ENCODE peak calls at places on chromosomes 3 and 15, in five cellular contexts. Q, V, S, B and N are unnamed samples. For H3K36me3, the result is how much of the 10 kb centered on the place peaks cover.

GRCh38 chr15:57696146-57696545 is 10.4 kb upstream of the POLR2M start:
- DNase-seq in S (no peak), V (no peak), Q (peak), B (no peak), N (peak)

GRCh38 chr3:13500133-13500885 is 20.2 kb downstream of the HDAC11 start:
- DNase-seq in S (peak), Q (peak), V (peak), B (peak), N (peak)

GRCh38 chr3:70531063-70531657 is 218.7 kb upstream of the MDFIC2 start:
- DNase-seq in V (peak), B (no peak), S (peak), Q (peak), N (peak)

GRCh38 chr3:177746259-177747021 is 549.2 kb upstream of the TBL1XR1 start:
- DNase-seq in S (no peak), B (no peak), Q (no peak), V (no peak), N (no peak)

GRCh38 chr3:36733723-36734122 is 30.6 kb downstream of the DCLK3 start:
- DNase-seq in S (no peak), Q (peak), V (no peak), B (no peak), N (no peak)

GRCh38 chr3:180828001-180828720 is 84.3 kb upstream of the FXR1 start:
- DNase-seq in Q (no peak), V (no peak), B (no peak), S (no peak), N (no peak)

GRCh38 chr15:50145451-50145872 is 26.4 kb upstream of the ATP8B4 start:
- DNase-seq in S (peak), B (no peak), Q (peak), V (peak), N (peak)

GRCh38 chr15:32898991-32899613 is 181.3 kb downstream of the GREM1 start:
- DNase-seq in B (no peak), V (peak), S (peak), Q (peak), N (peak)

GRCh38 chr3:56467801-56468183 is 475 bp downstream of the ERC2 start:
- DNase-seq in B (peak), S (no peak), Q (peak), V (no peak), N (peak)

GRCh38 chr15:48242015-48242414 is 35.9 kb downstream of the SLC12A1 start:
- DNase-seq in B (no peak), V (no peak), S (no peak), Q (no peak), N (no peak)

GRCh38 chr3:66227917-66228316 is 7.1 kb downstream of the SLC25A26 start:
- DNase-seq in B (no peak), Q (no peak), S (no peak), V (no peak), N (no peak)

GRCh38 chr3:58074126-58074715 is 66.0 kb downstream of the FLNB start:
- DNase-seq in V (peak), B (no peak), S (no peak), Q (no peak), N (no peak)

GRCh38 chr3:125051715-125052581 is 3.8 kb downstream of the HEG1 start:
- DNase-seq in Q (peak), V (peak), B (no peak), S (peak), N (peak)

GRCh38 chr3:99410789-99411311 is 227.5 kb upstream of the COL8A1 start:
- DNase-seq in V (no peak), B (no peak), Q (no peak), S (no peak), N (no peak)

GRCh38 chr15:48695088-48695834 is 49.8 kb upstream of the FBN1 start:
- DNase-seq in V (no peak), S (no peak), Q (no peak), B (no peak), N (no peak)

GRCh38 chr3:44522494-44522933 is 32.5 kb upstream of the ZKSCAN7 start:
- DNase-seq in Q (no peak), B (no peak), V (no peak), S (no peak), N (no peak)

GRCh38 chr3:193951859-193952258 is 184.1 kb upstream of the HES1 start:
- DNase-seq in Q (no peak), V (no peak), S (no peak), B (no peak), N (no peak)

GRCh38 chr3:77227567-77227966 is 187.7 kb downstream of the ROBO2 start:
- DNase-seq in V (no peak), Q (no peak), S (no peak), B (no peak), N (no peak)

GRCh38 chr3:98445949-98446406 is 17.0 kb upstream of the OR5K1 start:
- DNase-seq in Q (no peak), B (no peak), V (no peak), S (no peak), N (no peak)

GRCh38 chr15:51602484-51602883 is 20.1 kb downstream of the DMXL2 start:
- DNase-seq in S (no peak), B (no peak), V (no peak), Q (no peak), N (no peak)

GRCh38 chr3:25555695-25556094 is 109.0 kb downstream of the TOP2B start:
- DNase-seq in Q (no peak), B (no peak), S (no peak), V (no peak), N (no peak)

GRCh38 chr15:42107483-42107882 is 13.1 kb upstream of the PLA2G4D start:
- DNase-seq in V (peak), S (peak), B (no peak), Q (no peak), N (peak)

GRCh38 chr15:62573856-62574255 is 408.8 kb upstream of the C2CD4B start:
- DNase-seq in Q (no peak), V (no peak), B (no peak), S (no peak), N (no peak)

DNA sequence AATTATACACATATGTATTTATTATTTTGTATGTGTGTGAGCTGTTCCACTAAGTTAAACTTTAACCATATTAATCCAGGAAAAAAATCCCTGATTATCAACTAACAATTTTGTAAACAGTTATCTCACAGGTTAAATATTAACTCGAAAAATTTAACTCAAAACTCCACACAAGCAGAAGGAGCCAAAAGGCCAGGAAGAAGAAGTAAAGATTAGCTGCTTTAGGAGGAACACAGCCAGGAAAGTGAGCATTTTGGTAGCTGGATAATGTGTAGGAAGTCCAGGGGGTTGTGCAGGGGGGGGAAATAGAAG is 425.0 kb downstream of the TIGIT start:
- DNase-seq in S (no peak), V (no peak), B (no peak), Q (no peak), N (no peak)
- H3K27ac ChIP-seq in S (no peak), V (no peak), B (peak), Q (no peak), N (no peak)

DNA sequence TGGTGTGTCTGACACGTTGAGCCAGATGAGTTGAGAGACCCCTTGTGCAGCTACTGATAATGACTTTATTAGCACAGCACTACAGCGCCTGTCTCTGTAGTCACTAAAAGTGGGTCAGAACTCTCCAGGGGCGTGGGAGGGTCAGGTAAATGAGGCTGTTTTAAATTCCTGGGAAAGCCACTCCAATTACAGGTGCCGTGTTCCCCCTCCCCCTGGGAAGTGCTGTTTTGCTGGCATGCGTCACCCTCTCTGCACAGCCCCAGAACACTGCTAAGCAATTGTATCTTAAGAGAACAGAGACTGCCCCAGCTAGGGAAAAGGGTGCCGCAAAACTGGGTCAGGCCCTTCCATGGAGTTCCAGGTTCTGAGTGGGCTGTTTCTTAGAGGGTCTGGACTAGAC is 21.5 kb upstream of the CPNE9 start:
- DNase-seq in B (no peak), S (no peak), Q (no peak), V (no peak), N (no peak)
- H3K36me3 ChIP-seq in B (under half), S (under half), Q (under half), V (half or more), N (under half)

GRCh38 chr3:123733341-123733740 is 148.5 kb upstream of the HACD2 start:
- DNase-seq in B (no peak), V (no peak), S (no peak), Q (no peak), N (no peak)

GRCh38 chr3:123732447-123732846 is 147.6 kb upstream of the HACD2 start:
- DNase-seq in V (no peak), B (no peak), Q (no peak), S (no peak), N (no peak)

GRCh38 chr3:123735456-123735855 is 148.7 kb downstream of the MYLK start:
- DNase-seq in B (no peak), S (no peak), V (no peak), Q (no peak), N (no peak)

GRCh38 chr3:123734527-123734902 is 149.6 kb downstream of the MYLK start:
- DNase-seq in S (no peak), Q (no peak), B (no peak), V (no peak), N (no peak)

GRCh38 chr3:123733805-123734526 is 149.1 kb upstream of the HACD2 start:
- DNase-seq in V (no peak), Q (no peak), B (no peak), S (no peak), N (no peak)
- H3K27ac ChIP-seq in V (no peak), Q (no peak), B (no peak), S (no peak), N (no peak)

GRCh38 chr3:157152438-157152837 is 7.5 kb downstream of the CCNL1 start:
- DNase-seq in Q (no peak), V (no peak), B (no peak), S (no peak), N (no peak)
- H3K36me3 ChIP-seq in Q (under half), V (half or more), B (under half), S (half or more), N (half or more)